ENCODE peak calls at places on chromosome 16, in six cellular contexts. P is uterus, E is esophagus squamous epithelium, S is Peyer's patch, Z is HCT116, I is suprapubic skin. M is an unnamed sample. For H3K9me3, the result is how much of the 10 kb centered on the place peaks cover.

GRCh38 chr16:51426276-51426675 is 275.2 kb upstream of the SALL1 start:
- DNase-seq in Z (no peak), P (no peak), S (no peak), I (no peak), E (no peak), M (no peak)

GRCh38 chr16:67499159-67499558 is 15.8 kb upstream of the AGRP start:
- DNase-seq in E (no peak), S (no peak), I (no peak), P (no peak), Z (no peak), M (peak)

GRCh38 chr16:28930652-28931051 is 1.1 kb upstream of the CD19 start:
- DNase-seq in S (peak), Z (no peak), P (no peak), I (no peak), E (no peak), M (no peak)

GRCh38 chr16:79758615-79759346 is 158.2 kb upstream of the MAF start:
- DNase-seq in S (no peak), I (no peak), P (no peak), E (no peak), Z (no peak), M (no peak)

GRCh38 chr16:48531011-48531962 is 78.7 kb downstream of the N4BP1 start:
- DNase-seq in P (peak), E (no peak), S (no peak), I (peak), Z (no peak), M (peak)

GRCh38 chr16:48507346-48507745 is 102.6 kb downstream of the N4BP1 start:
- DNase-seq in I (no peak), S (no peak), P (no peak), Z (no peak), E (no peak), M (no peak)

GRCh38 chr16:58025351-58026138 is at the start of gene MMP15:
- DNase-seq in S (peak), E (peak), I (peak), P (no peak), Z (peak), M (peak)

GRCh38 chr16:21070564-21070963 is 80.1 kb downstream of the DNAH3 start:
- DNase-seq in S (no peak), E (no peak), P (no peak), Z (no peak), I (no peak), M (no peak)

GRCh38 chr16:8739989-8740704 is 57.3 kb downstream of the TMEM186 start:
- DNase-seq in S (no peak), I (peak), Z (no peak), P (no peak), E (no peak), M (peak)

GRCh38 chr16:56606071-56606687 is 2.2 kb upstream of the MT2A start:
- DNase-seq in E (no peak), Z (peak), P (peak), S (no peak), I (peak), M (no peak)

GRCh38 chr16:48011888-48012658 is 143.7 kb downstream of the ABCC12 start:
- DNase-seq in E (no peak), I (no peak), P (no peak), S (no peak), Z (no peak), M (no peak)

GRCh38 chr16:78396046-78396445 is 296.6 kb downstream of the WWOX start:
- DNase-seq in S (no peak), I (no peak), E (no peak), Z (peak), P (no peak), M (no peak)

GRCh38 chr16:57301126-57301817 is 16.8 kb upstream of the PLLP start:
- DNase-seq in E (no peak), Z (no peak), P (peak), I (peak), S (no peak), M (peak)

GRCh38 chr16:21158208-21159110 is at the start of gene LDAF1:
- DNase-seq in E (peak), S (peak), Z (peak), P (peak), I (peak), M (peak)

GRCh38 chr16:81181013-81181720 is 57.3 kb upstream of the BCO1 start:
- DNase-seq in E (peak), Z (peak), P (peak), S (peak), I (peak), M (peak)

GRCh38 chr16:3129137-3130131 is 5.4 kb upstream of the ZNF213 start:
- DNase-seq in E (peak), I (peak), Z (no peak), S (peak), P (peak), M (peak)

GRCh38 chr16:86462334-86463084 is 47.8 kb upstream of the FOXF1 start:
- DNase-seq in P (no peak), E (no peak), S (no peak), Z (no peak), I (no peak), M (no peak)

GRCh38 chr16:49876716-49877129 is 20.8 kb upstream of the ZNF423 start:
- DNase-seq in E (no peak), I (peak), Z (no peak), P (peak), S (no peak), M (peak)

GRCh38 chr16:79307214-79307613 is 293.3 kb downstream of the MAF start:
- DNase-seq in I (peak), Z (no peak), E (no peak), P (no peak), S (no peak), M (peak)

GRCh38 chr16:88798772-88799455 is 4.7 kb upstream of the CDT1 start:
- DNase-seq in Z (no peak), S (no peak), I (no peak), E (no peak), P (no peak), M (no peak)

GRCh38 chr16:88803264-88803987 is at the start of gene CDT1:
- DNase-seq in Z (peak), P (peak), S (peak), E (no peak), I (peak), M (peak)

GRCh38 chr16:88798073-88798472 is 5.5 kb upstream of the CDT1 start:
- DNase-seq in S (no peak), I (no peak), P (no peak), Z (no peak), E (no peak), M (no peak)

GRCh38 chr16:88799569-88800276 is 3.9 kb upstream of the CDT1 start:
- DNase-seq in E (no peak), P (no peak), Z (no peak), S (no peak), I (no peak), M (no peak)

DNA sequence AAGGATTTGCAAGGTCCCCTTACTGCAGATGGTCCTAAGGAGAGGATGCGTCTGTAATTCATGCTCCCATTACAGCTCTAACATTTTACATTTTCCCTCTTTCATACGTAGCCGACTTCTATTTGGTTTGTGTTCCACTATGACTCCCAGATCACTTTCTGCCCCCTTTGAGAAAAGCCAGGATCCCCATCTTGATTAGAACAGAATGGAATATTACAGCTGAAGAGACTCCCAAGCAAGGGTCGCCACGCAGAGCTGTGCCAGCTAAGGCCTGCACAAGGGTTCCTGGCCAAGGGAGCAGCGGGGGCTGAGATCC is 3.4 kb upstream of the CDT1 start:
- DNase-seq in I (no peak), P (no peak), Z (no peak), E (no peak), S (no peak), M (no peak)
- TF ChIP-seq POLR2A in I (no peak), P (no peak), Z (no peak), E (no peak), S (no peak), M (no peak)

GRCh38 chr16:14186954-14187306 is 115.8 kb downstream of the MRTFB start:
- DNase-seq in Z (no peak), I (no peak), S (no peak), P (no peak), E (no peak), M (no peak)
- H3K27ac ChIP-seq in Z (no peak), I (peak), S (peak), P (peak), E (peak), M (peak)

GRCh38 chr16:35146031-35146710 is 1686.8 kb downstream of the TP53TG3F start:
- DNase-seq in E (no peak), I (peak), Z (no peak), S (no peak), P (no peak), M (no peak)
- H3K9me3 ChIP-seq in E (under half), I (under half), Z (under half), S (under half), P (under half), M (under half)

DNA sequence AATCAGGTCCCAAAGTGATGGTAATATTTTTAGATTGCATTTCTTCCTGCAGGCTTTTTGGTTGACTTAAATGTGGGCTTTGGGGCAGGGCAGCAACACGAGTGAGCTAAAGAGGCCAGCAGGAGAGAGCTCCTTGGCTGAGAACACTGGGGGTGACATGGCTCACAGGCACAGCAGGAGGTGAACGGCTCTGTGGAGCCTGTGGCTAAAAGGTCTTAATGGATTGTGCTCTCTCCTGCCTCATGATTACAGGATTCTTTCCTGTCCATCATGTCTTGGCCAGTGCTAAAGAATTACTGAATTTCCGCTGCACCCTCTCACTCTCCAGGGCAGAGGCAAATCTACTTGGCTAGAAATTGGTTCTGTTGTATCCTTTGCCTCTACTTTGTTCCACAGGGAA is 366.6 kb downstream of the HS3ST4 start:
- DNase-seq in E (no peak), P (no peak), S (no peak), Z (no peak), I (no peak), M (no peak)
- TF ChIP-seq POLR2A in E (no peak), P (no peak), S (no peak), Z (no peak), I (no peak), M (no peak)

GRCh38 chr16:11738742-11739544 is 3.7 kb downstream of the TXNDC11 start:
- DNase-seq in S (no peak), P (no peak), I (no peak), E (no peak), Z (no peak), M (no peak)

GRCh38 chr16:11742041-11742535 is 569 bp downstream of the TXNDC11 start:
- DNase-seq in S (peak), I (peak), Z (no peak), E (no peak), P (peak), M (peak)

GRCh38 chr16:11737678-11738077 is 5.0 kb downstream of the TXNDC11 start:
- DNase-seq in E (no peak), I (no peak), S (no peak), Z (no peak), P (no peak), M (no peak)

GRCh38 chr16:11742536-11743307 is at the start of gene TXNDC11:
- DNase-seq in I (peak), S (peak), E (peak), Z (peak), P (peak), M (peak)

GRCh38 chr16:11740567-11740966 is 2.1 kb downstream of the TXNDC11 start:
- DNase-seq in E (no peak), S (no peak), Z (no peak), P (no peak), I (no peak), M (no peak)
- H3K27ac ChIP-seq in E (peak), S (no peak), Z (no peak), P (no peak), I (no peak), M (no peak)

DNA sequence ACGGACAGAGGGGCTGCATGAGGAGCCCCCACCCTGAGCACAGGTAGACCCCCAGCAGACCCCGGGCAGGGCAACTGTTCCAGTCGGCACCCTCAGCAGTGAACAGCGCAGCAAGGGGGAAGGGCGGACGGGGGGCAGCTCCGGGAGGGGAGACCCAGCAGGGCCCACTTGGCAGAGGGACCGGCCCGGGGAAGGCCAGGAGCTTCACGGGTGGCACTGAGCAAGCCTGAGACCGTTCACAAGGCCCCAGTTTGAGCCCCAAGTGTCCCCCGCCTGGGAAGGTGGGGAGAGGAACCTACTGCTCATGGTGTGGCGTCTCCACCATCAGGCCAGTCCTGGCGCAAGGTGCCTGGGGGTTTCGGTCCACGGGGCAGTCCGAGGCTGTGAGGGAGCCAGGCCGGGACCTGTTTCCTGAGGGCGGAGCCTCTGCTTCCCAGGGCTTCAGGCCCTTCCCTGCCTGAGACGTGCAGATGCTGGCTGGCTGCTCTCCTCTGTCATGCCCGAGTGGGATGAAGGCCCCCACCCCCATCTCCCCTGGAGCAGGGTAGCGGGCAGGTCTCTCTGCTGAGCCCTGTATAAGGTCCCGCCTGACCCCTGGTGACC is 54.4 kb upstream of the GNG13 start:
- DNase-seq in S (no peak), I (no peak), Z (no peak), P (no peak), E (no peak), M (no peak)
- H3K9me3 ChIP-seq in S (under half), I (under half), Z (under half), P (under half), E (under half), M (under half)

M was measured in testis.